ENCODE peak calls at places on chromosomes 5 and 9, in eight cellular contexts. One of them, this sample, is unnamed.

GRCh38 chr5:472656-473343 is 29.8 kb downstream of the EXOC3 start:
- DNase-seq in heart left ventricle: peak; percentile 89
- DNase-seq in adrenal gland: peak; percentile 90
- DNase-seq in ovary: peak; percentile 94
- DNase-seq in HCT116: peak; percentile 54
- DNase-seq in right lobe of liver: peak; percentile 91
- DNase-seq in testis: peak; percentile 83
- DNase-seq in uterus: peak; percentile 76
- DNase-seq in this sample: no peak

GRCh38 chr9:3434594-3434993 is 91.2 kb downstream of the RFX3 start:
- DNase-seq in uterus: no peak
- DNase-seq in testis: no peak
- DNase-seq in right lobe of liver: no peak
- DNase-seq in HCT116: no peak
- DNase-seq in ovary: no peak
- DNase-seq in heart left ventricle: no peak
- DNase-seq in adrenal gland: no peak
- DNase-seq in this sample: no peak

GRCh38 chr5:24397601-24398000 is 247.2 kb downstream of the CDH10 start:
- DNase-seq in HCT116: no peak
- DNase-seq in ovary: no peak
- DNase-seq in testis: no peak
- DNase-seq in right lobe of liver: no peak
- DNase-seq in uterus: no peak
- DNase-seq in heart left ventricle: no peak
- DNase-seq in adrenal gland: no peak
- DNase-seq in this sample: no peak

GRCh38 chr5:94375801-94376200 is 242.6 kb downstream of the KIAA0825 start:
- DNase-seq in heart left ventricle: no peak
- DNase-seq in adrenal gland: no peak
- DNase-seq in testis: no peak
- DNase-seq in HCT116: no peak
- DNase-seq in right lobe of liver: no peak
- DNase-seq in uterus: no peak
- DNase-seq in ovary: no peak
- DNase-seq in this sample: no peak

GRCh38 chr5:150092159-150092787 is 5.9 kb upstream of the CSF1R start:
- DNase-seq in testis: no peak
- DNase-seq in adrenal gland: no peak
- DNase-seq in HCT116: no peak
- DNase-seq in right lobe of liver: no peak
- DNase-seq in heart left ventricle: no peak
- DNase-seq in uterus: no peak
- DNase-seq in ovary: no peak
- DNase-seq in this sample: no peak

GRCh38 chr9:137724114-137724445 is 105.3 kb downstream of the EHMT1 start:
- DNase-seq in uterus: no peak
- DNase-seq in right lobe of liver: no peak
- DNase-seq in adrenal gland: no peak
- DNase-seq in HCT116: no peak
- DNase-seq in ovary: no peak
- DNase-seq in heart left ventricle: no peak
- DNase-seq in testis: no peak
- DNase-seq in this sample: no peak

GRCh38 chr5:41870621-41871048 is 410 bp upstream of the OXCT1 start:
- DNase-seq in right lobe of liver: no peak
- DNase-seq in uterus: no peak
- DNase-seq in HCT116: no peak
- DNase-seq in heart left ventricle: no peak
- DNase-seq in testis: no peak
- DNase-seq in adrenal gland: no peak
- DNase-seq in ovary: no peak
- DNase-seq in this sample: no peak

GRCh38 chr5:177476531-177477233 is 3.2 kb upstream of the DBN1 start:
- DNase-seq in HCT116: no peak
- DNase-seq in testis: no peak
- DNase-seq in heart left ventricle: no peak
- DNase-seq in adrenal gland: no peak
- DNase-seq in uterus: peak; percentile 88
- DNase-seq in ovary: no peak
- DNase-seq in right lobe of liver: no peak
- DNase-seq in this sample: no peak

GRCh38 chr5:5906778-5907177 is 471.6 kb downstream of the MED10 start:
- DNase-seq in ovary: no peak
- DNase-seq in adrenal gland: no peak
- DNase-seq in right lobe of liver: no peak
- DNase-seq in HCT116: no peak
- DNase-seq in testis: no peak
- DNase-seq in uterus: no peak
- DNase-seq in heart left ventricle: no peak
- DNase-seq in this sample: no peak

GRCh38 chr5:173333900-173334685 is 5.9 kb upstream of the STC2 start:
- DNase-seq in heart left ventricle: no peak
- DNase-seq in ovary: no peak
- DNase-seq in uterus: no peak
- DNase-seq in HCT116: no peak
- DNase-seq in testis: no peak
- DNase-seq in right lobe of liver: no peak
- DNase-seq in adrenal gland: no peak
- DNase-seq in this sample: no peak

GRCh38 chr9:106503759-106504158 is 359.2 kb upstream of the ZNF462 start:
- DNase-seq in right lobe of liver: no peak
- DNase-seq in ovary: no peak
- DNase-seq in heart left ventricle: no peak
- DNase-seq in uterus: no peak
- DNase-seq in testis: no peak
- DNase-seq in HCT116: no peak
- DNase-seq in adrenal gland: no peak
- DNase-seq in this sample: no peak

GRCh38 chr9:98136489-98136888 is 17.5 kb upstream of the TRIM14 start:
- DNase-seq in uterus: no peak
- DNase-seq in ovary: no peak
- DNase-seq in adrenal gland: no peak
- DNase-seq in heart left ventricle: no peak
- DNase-seq in right lobe of liver: peak; percentile 8
- DNase-seq in HCT116: no peak
- DNase-seq in testis: no peak
- DNase-seq in this sample: no peak

GRCh38 chr5:180849827-180850226 is 11.2 kb downstream of the ZFP62 start:
- DNase-seq in adrenal gland: no peak
- DNase-seq in HCT116: no peak
- DNase-seq in testis: no peak
- DNase-seq in right lobe of liver: no peak
- DNase-seq in heart left ventricle: no peak
- DNase-seq in uterus: no peak
- DNase-seq in ovary: no peak
- DNase-seq in this sample: no peak

GRCh38 chr5:180853522-180853921 is 7.6 kb downstream of the ZFP62 start:
- DNase-seq in heart left ventricle: no peak
- DNase-seq in right lobe of liver: no peak
- DNase-seq in uterus: no peak
- DNase-seq in ovary: no peak
- DNase-seq in adrenal gland: no peak
- DNase-seq in HCT116: no peak
- DNase-seq in testis: no peak
- DNase-seq in this sample: no peak

GRCh38 chr5:180850434-180851078 is 10.5 kb downstream of the ZFP62 start:
- DNase-seq in ovary: no peak
- DNase-seq in uterus: no peak
- DNase-seq in adrenal gland: no peak
- DNase-seq in right lobe of liver: no peak
- DNase-seq in heart left ventricle: no peak
- DNase-seq in testis: no peak
- DNase-seq in HCT116: no peak
- DNase-seq in this sample: no peak

GRCh38 chr5:180853121-180853520 is 8.0 kb downstream of the ZFP62 start:
- DNase-seq in testis: no peak
- DNase-seq in right lobe of liver: no peak
- DNase-seq in uterus: no peak
- DNase-seq in adrenal gland: no peak
- DNase-seq in HCT116: no peak
- DNase-seq in ovary: no peak
- DNase-seq in heart left ventricle: no peak
- DNase-seq in this sample: no peak

DNA sequence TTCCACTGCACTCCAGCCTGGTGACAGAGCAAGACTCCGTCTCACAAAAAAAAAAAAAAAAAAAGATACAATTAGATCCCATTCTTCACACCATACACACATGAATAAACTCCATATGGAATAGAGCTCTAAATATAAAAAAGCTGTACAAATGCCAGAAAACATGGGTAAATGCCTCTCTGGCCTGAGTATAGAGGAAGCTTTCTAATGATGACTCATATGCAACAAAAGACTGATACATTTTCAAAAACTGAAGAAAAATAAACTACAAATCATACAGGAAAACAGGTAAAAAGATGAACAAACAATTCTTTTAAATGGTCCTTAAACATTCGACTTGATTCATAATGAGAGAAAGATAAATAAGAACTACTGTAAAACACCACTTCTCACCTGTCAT is 8.6 kb downstream of the ZFP62 start:
- DNase-seq in HCT116: no peak
- DNase-seq in adrenal gland: no peak
- DNase-seq in uterus: no peak
- DNase-seq in testis: no peak
- DNase-seq in heart left ventricle: no peak
- DNase-seq in ovary: no peak
- DNase-seq in right lobe of liver: no peak
- DNase-seq in this sample: no peak
- H3K9me3 ChIP-seq in HCT116: peaks cover 35% of the 10 kb centered on the region
- H3K9me3 ChIP-seq in adrenal gland: no peaks in the 10 kb centered on the region
- H3K9me3 ChIP-seq in uterus: peaks cover 10% of the 10 kb centered on the region
- H3K9me3 ChIP-seq in testis: no peaks in the 10 kb centered on the region
- H3K9me3 ChIP-seq in heart left ventricle: no peaks in the 10 kb centered on the region
- H3K9me3 ChIP-seq in ovary: peaks cover 28% of the 10 kb centered on the region
- H3K9me3 ChIP-seq in right lobe of liver: no peaks in the 10 kb centered on the region
- H3K9me3 ChIP-seq in this sample: no peaks in the 10 kb centered on the region

GRCh38 chr5:151577566-151577965 is 13.6 kb downstream of the FAT2 start:
- DNase-seq in right lobe of liver: no peak
- DNase-seq in testis: no peak
- DNase-seq in heart left ventricle: no peak
- DNase-seq in HCT116: no peak
- DNase-seq in uterus: no peak
- DNase-seq in ovary: no peak
- DNase-seq in adrenal gland: no peak
- DNase-seq in this sample: no peak
- H3K27ac ChIP-seq in right lobe of liver: no peak overlapping the region
- H3K27ac ChIP-seq in testis: no peak overlapping the region
- H3K27ac ChIP-seq in heart left ventricle: no peak overlapping the region
- H3K27ac ChIP-seq in HCT116: no peak overlapping the region
- H3K27ac ChIP-seq in uterus: no peak overlapping the region
- H3K27ac ChIP-seq in ovary: no peak overlapping the region
- H3K27ac ChIP-seq in adrenal gland: no peak overlapping the region
- H3K27ac ChIP-seq in this sample: no peak overlapping the region

GRCh38 chr5:19706776-19707175 is 281.2 kb downstream of the CDH18 start:
- DNase-seq in uterus: no peak
- DNase-seq in adrenal gland: no peak
- DNase-seq in HCT116: no peak
- DNase-seq in testis: no peak
- DNase-seq in heart left ventricle: no peak
- DNase-seq in right lobe of liver: no peak
- DNase-seq in ovary: no peak
- DNase-seq in this sample: no peak

DNA sequence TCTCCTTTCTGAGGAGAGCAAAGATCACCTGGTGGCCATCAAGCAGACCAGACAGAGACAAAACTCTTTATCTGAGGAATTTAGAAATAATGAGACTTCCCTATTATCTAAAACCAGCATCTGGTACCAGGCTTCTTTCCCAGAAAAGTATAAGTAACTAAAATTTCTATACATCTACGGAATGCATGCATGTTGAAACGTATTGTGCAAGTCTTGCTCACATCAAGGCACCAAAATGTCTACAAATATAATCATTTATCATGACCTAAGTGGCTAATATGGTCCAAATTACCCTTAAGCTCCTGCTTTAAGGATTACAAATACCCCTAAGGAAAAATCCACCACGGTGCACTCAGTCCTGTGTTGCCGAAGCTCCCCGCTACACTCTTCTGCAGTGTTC is 286.3 kb downstream of the CDH18 start:
- DNase-seq in right lobe of liver: no peak
- DNase-seq in uterus: no peak
- DNase-seq in ovary: no peak
- DNase-seq in testis: no peak
- DNase-seq in HCT116: no peak
- DNase-seq in heart left ventricle: no peak
- DNase-seq in adrenal gland: no peak
- DNase-seq in this sample: no peak
- TF ChIP-seq POLR2A in right lobe of liver: no peak
- TF ChIP-seq POLR2A in uterus: no peak
- TF ChIP-seq POLR2A in ovary: no peak
- TF ChIP-seq POLR2A in testis: no peak
- TF ChIP-seq POLR2A in HCT116: no peak
- TF ChIP-seq POLR2A in heart left ventricle: no peak
- TF ChIP-seq POLR2A in adrenal gland: no peak
- TF ChIP-seq POLR2A in this sample: no peak

DNA sequence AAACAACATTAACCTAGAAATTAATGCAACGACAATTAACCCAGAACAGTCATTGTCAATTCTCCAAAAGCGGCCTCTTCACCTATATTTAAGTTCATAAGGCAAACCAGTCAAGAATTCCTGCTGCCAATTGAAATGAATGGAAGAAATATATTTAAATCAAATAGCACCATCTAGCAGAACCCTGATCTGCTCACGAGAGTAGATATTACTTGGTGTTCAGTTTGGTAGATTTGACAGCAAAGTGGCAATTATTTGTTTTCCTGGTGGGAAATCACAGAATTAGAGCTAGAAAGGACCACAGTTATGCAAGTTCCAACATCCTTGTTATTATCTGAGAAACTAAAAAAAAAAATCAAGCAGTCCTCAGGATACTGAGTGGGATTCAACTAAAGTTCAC is 2.3 kb downstream of the SSBP2 start:
- DNase-seq in testis: no peak
- DNase-seq in HCT116: no peak
- DNase-seq in adrenal gland: no peak
- DNase-seq in heart left ventricle: no peak
- DNase-seq in right lobe of liver: no peak
- DNase-seq in ovary: no peak
- DNase-seq in uterus: no peak
- DNase-seq in this sample: no peak
- H3K9me3 ChIP-seq in testis: no peaks in the 10 kb centered on the region
- H3K9me3 ChIP-seq in HCT116: no peaks in the 10 kb centered on the region
- H3K9me3 ChIP-seq in adrenal gland: no peaks in the 10 kb centered on the region
- H3K9me3 ChIP-seq in heart left ventricle: no peaks in the 10 kb centered on the region
- H3K9me3 ChIP-seq in right lobe of liver: no peaks in the 10 kb centered on the region
- H3K9me3 ChIP-seq in ovary: no peaks in the 10 kb centered on the region
- H3K9me3 ChIP-seq in uterus: no peaks in the 10 kb centered on the region
- H3K9me3 ChIP-seq in this sample: no peaks in the 10 kb centered on the region

GRCh38 chr9:5512658-5513452 is 2.5 kb downstream of the PDCD1LG2 start:
- DNase-seq in adrenal gland: no peak
- DNase-seq in right lobe of liver: no peak
- DNase-seq in testis: no peak
- DNase-seq in uterus: no peak
- DNase-seq in HCT116: no peak
- DNase-seq in heart left ventricle: no peak
- DNase-seq in ovary: no peak
- DNase-seq in this sample: no peak
- H3K27ac ChIP-seq in adrenal gland: no peak overlapping the region
- H3K27ac ChIP-seq in right lobe of liver: no peak overlapping the region
- H3K27ac ChIP-seq in testis: no peak overlapping the region
- H3K27ac ChIP-seq in uterus: no peak overlapping the region
- H3K27ac ChIP-seq in HCT116: no peak overlapping the region
- H3K27ac ChIP-seq in heart left ventricle: peak overlapping the region; percentile 31
- H3K27ac ChIP-seq in ovary: no peak overlapping the region
- H3K27ac ChIP-seq in this sample: no peak overlapping the region

This sample was measured in esophagus muscularis mucosa.